ENCODE peak calls at places on chromosome 1, in ten cellular contexts. One of them, this sample, is unnamed.

GRCh38 chr1:100350787-100351094 is 1.6 kb upstream of the CDC14A start:
- DNase-seq in RWPE1: no peak
- DNase-seq in SJSA1: no peak
- DNase-seq in left lung: no peak
- DNase-seq in activated CD4-positive, alpha-beta T cell treated with anti-CD3 and anti-CD28 coated beads for 4 hours: no peak
- DNase-seq in BJ: no peak
- DNase-seq in neuronal stem cell: no peak
- DNase-seq in NCI-H1105 treated with DMSO at 0.1 percent for 48 hours: no peak
- DNase-seq in astrocyte: no peak
- DNase-seq in neural crest cell: no peak
- DNase-seq in this sample: no peak

GRCh38 chr1:247627951-247628350 is 22.6 kb downstream of the OR2G3 start:
- DNase-seq in RWPE1: no peak
- DNase-seq in SJSA1: no peak
- DNase-seq in left lung: no peak
- DNase-seq in activated CD4-positive, alpha-beta T cell treated with anti-CD3 and anti-CD28 coated beads for 4 hours: no peak
- DNase-seq in BJ: no peak
- DNase-seq in neuronal stem cell: no peak
- DNase-seq in NCI-H1105 treated with DMSO at 0.1 percent for 48 hours: no peak
- DNase-seq in astrocyte: no peak
- DNase-seq in neural crest cell: no peak
- DNase-seq in this sample: no peak

GRCh38 chr1:73943270-73943669 is 254.7 kb downstream of the LRRIQ3 start:
- DNase-seq in RWPE1: no peak
- DNase-seq in SJSA1: no peak
- DNase-seq in left lung: no peak
- DNase-seq in activated CD4-positive, alpha-beta T cell treated with anti-CD3 and anti-CD28 coated beads for 4 hours: no peak
- DNase-seq in BJ: no peak
- DNase-seq in neuronal stem cell: no peak
- DNase-seq in NCI-H1105 treated with DMSO at 0.1 percent for 48 hours: no peak
- DNase-seq in astrocyte: no peak
- DNase-seq in neural crest cell: no peak
- DNase-seq in this sample: no peak

GRCh38 chr1:163170975-163171676 is 31.6 kb downstream of the RGS5 start:
- DNase-seq in RWPE1: peak; percentile 28
- DNase-seq in SJSA1: no peak
- DNase-seq in left lung: no peak
- DNase-seq in activated CD4-positive, alpha-beta T cell treated with anti-CD3 and anti-CD28 coated beads for 4 hours: no peak
- DNase-seq in BJ: no peak
- DNase-seq in neuronal stem cell: no peak
- DNase-seq in NCI-H1105 treated with DMSO at 0.1 percent for 48 hours: no peak
- DNase-seq in astrocyte: peak; percentile 70
- DNase-seq in neural crest cell: no peak
- DNase-seq in this sample: no peak

GRCh38 chr1:224213438-224214119 is 30.5 kb downstream of the DEGS1 start:
- DNase-seq in RWPE1: no peak
- DNase-seq in SJSA1: no peak
- DNase-seq in left lung: no peak
- DNase-seq in activated CD4-positive, alpha-beta T cell treated with anti-CD3 and anti-CD28 coated beads for 4 hours: no peak
- DNase-seq in BJ: no peak
- DNase-seq in neuronal stem cell: no peak
- DNase-seq in NCI-H1105 treated with DMSO at 0.1 percent for 48 hours: no peak
- DNase-seq in astrocyte: no peak
- DNase-seq in neural crest cell: no peak
- DNase-seq in this sample: no peak

GRCh38 chr1:177632923-177633322 is 336.9 kb downstream of the SEC16B start:
- DNase-seq in RWPE1: no peak
- DNase-seq in SJSA1: no peak
- DNase-seq in left lung: no peak
- DNase-seq in activated CD4-positive, alpha-beta T cell treated with anti-CD3 and anti-CD28 coated beads for 4 hours: no peak
- DNase-seq in BJ: no peak
- DNase-seq in neuronal stem cell: no peak
- DNase-seq in NCI-H1105 treated with DMSO at 0.1 percent for 48 hours: no peak
- DNase-seq in astrocyte: no peak
- DNase-seq in neural crest cell: no peak
- DNase-seq in this sample: no peak

GRCh38 chr1:41598325-41598724 is 113.8 kb upstream of the EDN2 start:
- DNase-seq in RWPE1: no peak
- DNase-seq in SJSA1: no peak
- DNase-seq in left lung: no peak
- DNase-seq in activated CD4-positive, alpha-beta T cell treated with anti-CD3 and anti-CD28 coated beads for 4 hours: no peak
- DNase-seq in BJ: no peak
- DNase-seq in neuronal stem cell: no peak
- DNase-seq in NCI-H1105 treated with DMSO at 0.1 percent for 48 hours: no peak
- DNase-seq in astrocyte: no peak
- DNase-seq in neural crest cell: no peak
- DNase-seq in this sample: no peak

GRCh38 chr1:97094257-97094972 is 372.8 kb downstream of the PTBP2 start:
- DNase-seq in RWPE1: peak; percentile 40
- DNase-seq in SJSA1: peak; percentile 88
- DNase-seq in left lung: no peak
- DNase-seq in activated CD4-positive, alpha-beta T cell treated with anti-CD3 and anti-CD28 coated beads for 4 hours: no peak
- DNase-seq in BJ: peak; percentile 67
- DNase-seq in neuronal stem cell: no peak
- DNase-seq in NCI-H1105 treated with DMSO at 0.1 percent for 48 hours: no peak
- DNase-seq in astrocyte: peak; percentile 98
- DNase-seq in neural crest cell: no peak
- DNase-seq in this sample: peak; percentile 90

GRCh38 chr1:107464827-107465226 is 324.0 kb downstream of the NTNG1 start:
- DNase-seq in RWPE1: no peak
- DNase-seq in SJSA1: no peak
- DNase-seq in left lung: no peak
- DNase-seq in activated CD4-positive, alpha-beta T cell treated with anti-CD3 and anti-CD28 coated beads for 4 hours: no peak
- DNase-seq in BJ: no peak
- DNase-seq in neuronal stem cell: no peak
- DNase-seq in NCI-H1105 treated with DMSO at 0.1 percent for 48 hours: no peak
- DNase-seq in astrocyte: no peak
- DNase-seq in neural crest cell: no peak
- DNase-seq in this sample: no peak

GRCh38 chr1:17594026-17594425 is 54.5 kb downstream of the ARHGEF10L start:
- DNase-seq in RWPE1: no peak
- DNase-seq in SJSA1: no peak
- DNase-seq in left lung: no peak
- DNase-seq in activated CD4-positive, alpha-beta T cell treated with anti-CD3 and anti-CD28 coated beads for 4 hours: no peak
- DNase-seq in BJ: no peak
- DNase-seq in neuronal stem cell: no peak
- DNase-seq in NCI-H1105 treated with DMSO at 0.1 percent for 48 hours: no peak
- DNase-seq in astrocyte: no peak
- DNase-seq in neural crest cell: no peak
- DNase-seq in this sample: no peak

GRCh38 chr1:116067564-116067887 is 43.7 kb upstream of the MAB21L3 start:
- DNase-seq in RWPE1: no peak
- DNase-seq in SJSA1: no peak
- DNase-seq in left lung: no peak
- DNase-seq in activated CD4-positive, alpha-beta T cell treated with anti-CD3 and anti-CD28 coated beads for 4 hours: no peak
- DNase-seq in BJ: peak; percentile 77
- DNase-seq in neuronal stem cell: no peak
- DNase-seq in NCI-H1105 treated with DMSO at 0.1 percent for 48 hours: no peak
- DNase-seq in astrocyte: peak; percentile 56
- DNase-seq in neural crest cell: no peak
- DNase-seq in this sample: peak; percentile 74

GRCh38 chr1:53160924-53161378 is 18.5 kb upstream of the SLC1A7 start:
- DNase-seq in RWPE1: no peak
- DNase-seq in SJSA1: no peak
- DNase-seq in left lung: no peak
- DNase-seq in activated CD4-positive, alpha-beta T cell treated with anti-CD3 and anti-CD28 coated beads for 4 hours: no peak
- DNase-seq in BJ: no peak
- DNase-seq in neuronal stem cell: no peak
- DNase-seq in NCI-H1105 treated with DMSO at 0.1 percent for 48 hours: no peak
- DNase-seq in astrocyte: no peak
- DNase-seq in neural crest cell: no peak
- DNase-seq in this sample: no peak

GRCh38 chr1:59046134-59046533 is 250.8 kb upstream of the FGGY start:
- DNase-seq in RWPE1: no peak
- DNase-seq in SJSA1: no peak
- DNase-seq in left lung: no peak
- DNase-seq in activated CD4-positive, alpha-beta T cell treated with anti-CD3 and anti-CD28 coated beads for 4 hours: no peak
- DNase-seq in BJ: no peak
- DNase-seq in neuronal stem cell: no peak
- DNase-seq in NCI-H1105 treated with DMSO at 0.1 percent for 48 hours: no peak
- DNase-seq in astrocyte: peak; percentile 32
- DNase-seq in neural crest cell: no peak
- DNase-seq in this sample: no peak

GRCh38 chr1:229194096-229194495 is 76.8 kb upstream of the RAB4A start:
- DNase-seq in RWPE1: no peak
- DNase-seq in SJSA1: no peak
- DNase-seq in left lung: no peak
- DNase-seq in activated CD4-positive, alpha-beta T cell treated with anti-CD3 and anti-CD28 coated beads for 4 hours: no peak
- DNase-seq in BJ: no peak
- DNase-seq in neuronal stem cell: no peak
- DNase-seq in NCI-H1105 treated with DMSO at 0.1 percent for 48 hours: no peak
- DNase-seq in astrocyte: no peak
- DNase-seq in neural crest cell: no peak
- DNase-seq in this sample: no peak

GRCh38 chr1:12434174-12434573 is 183.8 kb downstream of the DHRS3 start:
- DNase-seq in RWPE1: peak; percentile 25
- DNase-seq in SJSA1: peak; percentile 53
- DNase-seq in left lung: peak; percentile 44
- DNase-seq in activated CD4-positive, alpha-beta T cell treated with anti-CD3 and anti-CD28 coated beads for 4 hours: peak; percentile 66
- DNase-seq in BJ: peak; percentile 42
- DNase-seq in neuronal stem cell: no peak
- DNase-seq in NCI-H1105 treated with DMSO at 0.1 percent for 48 hours: no peak
- DNase-seq in astrocyte: peak; percentile 95
- DNase-seq in neural crest cell: no peak
- DNase-seq in this sample: peak; percentile 83

GRCh38 chr1:21818661-21819060 is 6.6 kb downstream of the LDLRAD2 start:
- DNase-seq in RWPE1: peak; percentile 88
- DNase-seq in SJSA1: no peak
- DNase-seq in left lung: no peak
- DNase-seq in activated CD4-positive, alpha-beta T cell treated with anti-CD3 and anti-CD28 coated beads for 4 hours: peak; percentile 13
- DNase-seq in BJ: no peak
- DNase-seq in neuronal stem cell: peak; percentile 15
- DNase-seq in NCI-H1105 treated with DMSO at 0.1 percent for 48 hours: no peak
- DNase-seq in astrocyte: no peak
- DNase-seq in neural crest cell: peak; percentile 39
- DNase-seq in this sample: no peak

GRCh38 chr1:202058001-202058908 is 47.9 kb downstream of the ELF3 start:
- DNase-seq in RWPE1: no peak
- DNase-seq in SJSA1: peak; percentile 97
- DNase-seq in left lung: peak; percentile 47
- DNase-seq in activated CD4-positive, alpha-beta T cell treated with anti-CD3 and anti-CD28 coated beads for 4 hours: no peak
- DNase-seq in BJ: no peak
- DNase-seq in neuronal stem cell: no peak
- DNase-seq in NCI-H1105 treated with DMSO at 0.1 percent for 48 hours: no peak
- DNase-seq in astrocyte: peak; percentile 45
- DNase-seq in neural crest cell: no peak
- DNase-seq in this sample: no peak

GRCh38 chr1:159428536-159428935 is 3.5 kb upstream of the OR10J4 start:
- DNase-seq in RWPE1: no peak
- DNase-seq in SJSA1: no peak
- DNase-seq in left lung: no peak
- DNase-seq in activated CD4-positive, alpha-beta T cell treated with anti-CD3 and anti-CD28 coated beads for 4 hours: no peak
- DNase-seq in BJ: no peak
- DNase-seq in neuronal stem cell: no peak
- DNase-seq in NCI-H1105 treated with DMSO at 0.1 percent for 48 hours: no peak
- DNase-seq in astrocyte: no peak
- DNase-seq in neural crest cell: no peak
- DNase-seq in this sample: no peak

GRCh38 chr1:19398309-19398760 is 86.2 kb downstream of the SLC66A1 start:
- DNase-seq in RWPE1: peak; percentile 48
- DNase-seq in SJSA1: peak; percentile 90
- DNase-seq in left lung: peak; percentile 72
- DNase-seq in activated CD4-positive, alpha-beta T cell treated with anti-CD3 and anti-CD28 coated beads for 4 hours: peak; percentile 18
- DNase-seq in BJ: peak; percentile 97
- DNase-seq in neuronal stem cell: no peak
- DNase-seq in NCI-H1105 treated with DMSO at 0.1 percent for 48 hours: no peak
- DNase-seq in astrocyte: peak; percentile 100
- DNase-seq in neural crest cell: no peak
- DNase-seq in this sample: peak; percentile 99

GRCh38 chr1:53551428-53551995 is 92.3 kb downstream of the DMRTB1 start:
- DNase-seq in RWPE1: no peak
- DNase-seq in SJSA1: no peak
- DNase-seq in left lung: peak; percentile 29
- DNase-seq in activated CD4-positive, alpha-beta T cell treated with anti-CD3 and anti-CD28 coated beads for 4 hours: no peak
- DNase-seq in BJ: no peak
- DNase-seq in neuronal stem cell: no peak
- DNase-seq in NCI-H1105 treated with DMSO at 0.1 percent for 48 hours: no peak
- DNase-seq in astrocyte: no peak
- DNase-seq in neural crest cell: no peak
- DNase-seq in this sample: no peak

GRCh38 chr1:78240755-78241154 is 195.0 kb downstream of the GIPC2 start:
- DNase-seq in RWPE1: no peak
- DNase-seq in SJSA1: peak; percentile 70
- DNase-seq in left lung: no peak
- DNase-seq in activated CD4-positive, alpha-beta T cell treated with anti-CD3 and anti-CD28 coated beads for 4 hours: no peak
- DNase-seq in BJ: no peak
- DNase-seq in neuronal stem cell: no peak
- DNase-seq in NCI-H1105 treated with DMSO at 0.1 percent for 48 hours: no peak
- DNase-seq in astrocyte: peak; percentile 47
- DNase-seq in neural crest cell: no peak
- DNase-seq in this sample: no peak

GRCh38 chr1:243882276-243882675 is 32.2 kb upstream of the AKT3 start:
- DNase-seq in RWPE1: no peak
- DNase-seq in SJSA1: no peak
- DNase-seq in left lung: no peak
- DNase-seq in activated CD4-positive, alpha-beta T cell treated with anti-CD3 and anti-CD28 coated beads for 4 hours: no peak
- DNase-seq in BJ: peak; percentile 31
- DNase-seq in neuronal stem cell: no peak
- DNase-seq in NCI-H1105 treated with DMSO at 0.1 percent for 48 hours: no peak
- DNase-seq in astrocyte: peak; percentile 65
- DNase-seq in neural crest cell: no peak
- DNase-seq in this sample: peak; percentile 13